ENCODE peak calls at places on chromosomes 6 and 20, in eight cellular contexts. Z is astrocyte of the cerebellum, Y is fibroblast of lung, E is lung, G is A673, S is aorta, V is brain microvascular endothelial cell, T is heart right ventricle. O is an unnamed sample.

GRCh38 chr20:62925420-62926228 is 681 bp downstream of the DIDO1 start:
- DNase-seq in Z (no peak), Y (peak; percentile 33), E (no peak), G (peak; percentile 44), S (peak; percentile 79), V (no peak), T (no peak), O (no peak)

GRCh38 chr6:149560736-149561135 is 5.4 kb upstream of the GINM1 start:
- DNase-seq in Z (no peak), Y (no peak), E (no peak), G (peak; percentile 53), S (no peak), V (peak; percentile 12), T (no peak), O (no peak)

GRCh38 chr6:119446623-119447008 is 97.1 kb upstream of the MAN1A1 start:
- DNase-seq in Z (peak; percentile 83), Y (peak; percentile 93), E (peak; percentile 80), G (no peak), S (no peak), V (peak; percentile 63), T (peak; percentile 36), O (peak; percentile 78)

GRCh38 chr6:111626446-111626845 is 20.8 kb upstream of the TRAF3IP2 start:
- DNase-seq in Z (no peak), Y (no peak), E (no peak), G (no peak), S (no peak), V (no peak), T (peak; percentile 24), O (no peak)

GRCh38 chr6:170019259-170020040 is 268.0 kb downstream of the ERMARD start:
- DNase-seq in Z (no peak), Y (no peak), E (no peak), G (no peak), S (peak; percentile 53), V (no peak), T (no peak), O (no peak)

GRCh38 chr6:121828567-121828966 is 393.1 kb downstream of the GJA1 start:
- DNase-seq in Z (no peak), Y (peak; percentile 39), E (no peak), G (no peak), S (no peak), V (no peak), T (no peak), O (no peak)

GRCh38 chr6:17186925-17187324 is 85.1 kb downstream of the STMND1 start:
- DNase-seq in Z (no peak), Y (no peak), E (no peak), G (no peak), S (no peak), V (no peak), T (no peak), O (no peak)

GRCh38 chr20:62740286-62741141 is 31.9 kb downstream of the NTSR1 start:
- DNase-seq in Z (peak; percentile 33), Y (peak; percentile 91), E (peak; percentile 43), G (peak; percentile 92), S (peak; percentile 68), V (peak; percentile 89), T (no peak), O (peak; percentile 59)

GRCh38 chr20:34980543-34981213 is 25.0 kb downstream of the MYH7B start:
- DNase-seq in Z (no peak), Y (no peak), E (no peak), G (peak; percentile 18), S (no peak), V (no peak), T (peak; percentile 77), O (no peak)

GRCh38 chr20:37279820-37280219 is 9.6 kb upstream of the MANBAL start:
- DNase-seq in Z (no peak), Y (no peak), E (no peak), G (no peak), S (no peak), V (no peak), T (no peak), O (no peak)

GRCh38 chr6:53752856-53753255 is 41.9 kb upstream of the LRRC1 start:
- DNase-seq in Z (peak; percentile 31), Y (peak; percentile 86), E (no peak), G (no peak), S (no peak), V (no peak), T (no peak), O (peak; percentile 59)

GRCh38 chr6:27891300-27891913 is 20.8 kb downstream of the OR2B2 start:
- DNase-seq in Z (no peak), Y (no peak), E (no peak), G (no peak), S (no peak), V (no peak), T (no peak), O (no peak)
- H3K4me3 ChIP-seq in Z (peak overlapping the region; percentile 79), Y (no peak overlapping the region), E (no peak overlapping the region), G (peak overlapping the region; percentile 63), S (no peak overlapping the region), V (peak overlapping the region; percentile 72), T (no peak overlapping the region), O (no peak overlapping the region)

GRCh38 chr6:164505425-164505824 is 804.0 kb downstream of the C6orf118 start:
- DNase-seq in Z (no peak), Y (no peak), E (no peak), G (no peak), S (no peak), V (no peak), T (no peak), O (no peak)

GRCh38 chr6:164502838-164503237 is 806.6 kb downstream of the C6orf118 start:
- DNase-seq in Z (no peak), Y (no peak), E (no peak), G (no peak), S (no peak), V (no peak), T (no peak), O (no peak)

DNA sequence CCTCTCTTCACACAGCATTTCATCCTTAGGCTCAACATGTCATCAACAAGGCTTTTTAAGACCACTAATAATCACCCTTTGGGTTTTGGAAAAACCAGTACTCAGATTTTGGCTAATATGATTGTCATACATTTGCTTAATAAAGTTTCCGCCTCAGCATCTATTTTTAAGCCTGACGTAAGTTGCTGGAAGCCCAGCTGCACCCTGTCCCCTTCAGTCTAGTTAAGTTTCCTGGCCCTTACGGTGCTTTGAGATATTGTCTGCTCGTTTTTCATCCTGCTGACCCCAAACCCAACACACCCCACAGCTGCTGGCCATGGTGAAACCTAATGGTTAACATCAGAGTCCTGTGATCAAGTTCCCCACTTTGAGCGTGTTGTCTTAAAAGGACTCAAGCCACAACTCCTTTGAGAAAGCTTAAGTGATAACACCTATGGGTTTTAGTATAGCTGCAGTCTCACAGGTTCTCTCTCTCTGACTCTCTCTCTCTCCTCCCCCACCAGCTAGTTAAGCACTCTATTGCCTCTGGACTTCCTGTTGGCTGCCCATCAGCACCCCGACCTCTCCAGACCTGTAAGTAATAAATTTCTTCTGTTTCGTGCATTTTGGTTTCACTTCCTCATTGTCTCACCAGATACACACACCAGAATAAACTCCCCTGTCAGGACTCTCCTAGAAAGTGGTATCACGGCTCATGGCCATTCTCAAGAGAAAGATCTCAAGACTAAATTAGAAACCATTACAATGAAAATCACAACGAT is 802.0 kb downstream of the C6orf118 start:
- DNase-seq in Z (no peak), Y (no peak), E (no peak), G (no peak), S (no peak), V (no peak), T (no peak), O (no peak)
- H3K4me3 ChIP-seq in Z (no peak overlapping the region), Y (no peak overlapping the region), E (no peak overlapping the region), G (no peak overlapping the region), S (no peak overlapping the region), V (no peak overlapping the region), T (no peak overlapping the region), O (no peak overlapping the region)

GRCh38 chr6:43097502-43097901 is 21.4 kb downstream of the PTK7 start:
- DNase-seq in Z (no peak), Y (no peak), E (no peak), G (no peak), S (no peak), V (no peak), T (no peak), O (no peak)

GRCh38 chr6:43095939-43096338 is 19.8 kb downstream of the PTK7 start:
- DNase-seq in Z (no peak), Y (no peak), E (no peak), G (no peak), S (peak; percentile 24), V (no peak), T (no peak), O (no peak)

GRCh38 chr6:43096451-43097097 is 20.5 kb downstream of the PTK7 start:
- DNase-seq in Z (peak; percentile 89), Y (peak; percentile 96), E (peak; percentile 62), G (peak; percentile 37), S (peak; percentile 61), V (peak; percentile 42), T (no peak), O (peak; percentile 92)

GRCh38 chr6:43093361-43094289 is 17.5 kb downstream of the PTK7 start:
- DNase-seq in Z (no peak), Y (peak; percentile 93), E (peak; percentile 51), G (no peak), S (peak; percentile 20), V (no peak), T (peak; percentile 21), O (peak; percentile 64)

GRCh38 chr6:43097098-43097489 is 21.0 kb downstream of the PTK7 start:
- DNase-seq in Z (no peak), Y (no peak), E (no peak), G (no peak), S (no peak), V (no peak), T (no peak), O (no peak)
- H3K4me3 ChIP-seq in Z (no peak overlapping the region), Y (no peak overlapping the region), E (no peak overlapping the region), G (no peak overlapping the region), S (no peak overlapping the region), V (no peak overlapping the region), T (no peak overlapping the region), O (peak overlapping the region; percentile 19)

GRCh38 chr6:116036075-116036773 is 24.5 kb downstream of the FRK start:
- DNase-seq in Z (no peak), Y (peak; percentile 21), E (no peak), G (no peak), S (no peak), V (no peak), T (no peak), O (no peak)
- H3K4me3 ChIP-seq in Z (no peak overlapping the region), Y (no peak overlapping the region), E (no peak overlapping the region), G (no peak overlapping the region), S (no peak overlapping the region), V (no peak overlapping the region), T (no peak overlapping the region), O (no peak overlapping the region)

DNA sequence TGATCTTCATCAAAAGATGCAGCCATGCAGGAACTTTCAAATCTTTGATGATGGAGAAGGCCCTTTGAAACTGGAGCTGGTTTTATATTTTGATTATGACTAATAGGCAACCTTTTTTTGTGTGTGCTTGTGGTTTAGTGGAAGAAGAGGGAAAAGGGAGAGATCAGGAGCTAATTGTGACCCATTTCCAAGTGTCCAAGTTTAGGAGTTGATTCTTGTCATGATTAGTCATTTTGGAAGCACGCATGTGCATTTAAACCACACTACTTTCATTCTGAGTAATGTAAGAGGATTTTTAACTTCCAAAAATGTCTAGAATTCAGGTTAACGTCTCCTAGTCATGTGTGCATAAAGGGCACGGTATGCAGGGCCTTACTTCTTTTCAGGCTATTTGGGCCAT is 3.5 kb downstream of the FOXO3 start:
- DNase-seq in Z (peak; percentile 93), Y (peak; percentile 99), E (no peak), G (no peak), S (no peak), V (peak; percentile 88), T (no peak), O (peak; percentile 95)
- H3K4me3 ChIP-seq in Z (peak overlapping the region; percentile 93), Y (peak overlapping the region; percentile 100), E (no peak overlapping the region), G (no peak overlapping the region), S (no peak overlapping the region), V (peak overlapping the region; percentile 22), T (peak overlapping the region; percentile 97), O (no peak overlapping the region)